ENCODE peak calls at places on chromosomes 16 and 17, in eight cellular contexts. W, C, K, Q, N, U, I and M are unnamed samples.

GRCh38 chr16:67606632-67607031 is 38.3 kb upstream of the CARMIL2 start:
- DNase-seq in W (peak; percentile 43), C (no peak), K (no peak), Q (no peak), N (no peak), U (no peak), I (no peak), M (no peak)

GRCh38 chr17:80529104-80529903 is 15.3 kb upstream of the RPTOR start:
- DNase-seq in W (no peak), C (peak; percentile 40), K (no peak), Q (no peak), N (no peak), U (no peak), I (no peak), M (no peak)

GRCh38 chr17:48997827-48998556 is 807 bp downstream of the IGF2BP1 start:
- DNase-seq in W (no peak), C (peak; percentile 58), K (peak; percentile 56), Q (no peak), N (no peak), U (no peak), I (no peak), M (peak; percentile 85)

GRCh38 chr17:68709995-68710780 is 109.0 kb upstream of the FAM20A start:
- DNase-seq in W (no peak), C (peak; percentile 40), K (no peak), Q (no peak), N (no peak), U (no peak), I (no peak), M (no peak)

GRCh38 chr17:17874478-17874877 is 37.7 kb upstream of the SREBF1 start:
- DNase-seq in W (no peak), C (no peak), K (no peak), Q (peak; percentile 85), N (no peak), U (peak; percentile 52), I (no peak), M (no peak)

GRCh38 chr17:8408371-8408770 is 10.7 kb upstream of the RNF222 start:
- DNase-seq in W (no peak), C (no peak), K (no peak), Q (no peak), N (no peak), U (no peak), I (no peak), M (no peak)

GRCh38 chr16:67897231-67897630 is 4.2 kb downstream of the PSKH1 start:
- DNase-seq in W (no peak), C (no peak), K (no peak), Q (peak; percentile 48), N (no peak), U (peak; percentile 42), I (no peak), M (no peak)

GRCh38 chr17:77481476-77482374 is 341.0 kb downstream of the SEC14L1 start:
- DNase-seq in W (peak; percentile 73), C (no peak), K (no peak), Q (no peak), N (no peak), U (no peak), I (no peak), M (no peak)

GRCh38 chr16:47946077-47946476 is 209.7 kb downstream of the ABCC12 start:
- DNase-seq in W (no peak), C (no peak), K (no peak), Q (peak; percentile 2), N (no peak), U (no peak), I (no peak), M (no peak)

GRCh38 chr17:28204751-28205150 is 114.2 kb upstream of the TMEM97 start:
- DNase-seq in W (no peak), C (no peak), K (no peak), Q (peak; percentile 41), N (no peak), U (no peak), I (no peak), M (no peak)

GRCh38 chr16:21190599-21190998 is 20.8 kb downstream of the ZP2 start:
- DNase-seq in W (no peak), C (peak; percentile 36), K (no peak), Q (no peak), N (no peak), U (no peak), I (no peak), M (no peak)

DNA sequence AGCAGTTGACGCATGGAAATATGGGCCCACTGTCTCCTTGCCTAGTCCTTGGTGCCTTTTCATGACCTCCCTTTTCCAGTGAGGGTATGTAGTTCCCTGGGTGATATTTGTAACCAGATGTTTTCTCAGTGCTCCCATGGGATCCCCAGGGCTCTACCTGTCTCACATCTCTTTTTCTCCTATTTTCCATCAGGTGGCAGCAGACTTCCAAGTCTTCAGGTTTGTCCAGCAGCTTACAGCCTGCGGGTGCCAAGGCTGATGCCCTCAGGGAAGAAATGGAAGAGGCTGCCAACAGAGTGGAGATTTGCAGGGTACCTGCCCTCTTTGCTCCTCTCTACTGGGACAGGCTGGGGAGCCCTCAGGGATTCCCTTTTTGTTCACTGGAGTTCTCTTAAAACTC is 89.1 kb downstream of the ELAC2 start:
- DNase-seq in W (no peak), C (no peak), K (no peak), Q (peak; percentile 5), N (no peak), U (no peak), I (no peak), M (no peak)
- TF ChIP-seq CTCF in W (no peak), C (no peak), K (no peak), Q (no peak), N (no peak), U (peak; percentile 28), I (peak; percentile 50), M (no peak)

GRCh38 chr17:38885728-38886642 is 16.1 kb downstream of the LASP1 start:
- DNase-seq in W (no peak), C (peak; percentile 75), K (no peak), Q (peak; percentile 35), N (no peak), U (no peak), I (no peak), M (no peak)

GRCh38 chr17:38885044-38885727 is 15.3 kb downstream of the LASP1 start:
- DNase-seq in W (no peak), C (no peak), K (no peak), Q (no peak), N (no peak), U (no peak), I (no peak), M (no peak)

GRCh38 chr17:38881600-38882191 is 11.8 kb downstream of the LASP1 start:
- DNase-seq in W (peak; percentile 85), C (peak; percentile 63), K (peak; percentile 80), Q (peak; percentile 75), N (no peak), U (peak; percentile 71), I (peak; percentile 67), M (peak; percentile 93)

GRCh38 chr17:38886643-38887010 is 16.8 kb downstream of the LASP1 start:
- DNase-seq in W (no peak), C (no peak), K (no peak), Q (no peak), N (no peak), U (no peak), I (no peak), M (no peak)

GRCh38 chr17:38883592-38884526 is 14.0 kb downstream of the LASP1 start:
- DNase-seq in W (no peak), C (no peak), K (no peak), Q (peak; percentile 54), N (no peak), U (peak; percentile 64), I (no peak), M (no peak)
- TF ChIP-seq CTCF in W (no peak), C (no peak), K (no peak), Q (peak; percentile 21), N (no peak), U (no peak), I (peak; percentile 12), M (peak; percentile 28)

GRCh38 chr17:50507871-50508572 is at the start of gene MYCBPAP:
- DNase-seq in W (peak; percentile 84), C (peak; percentile 98), K (peak; percentile 56), Q (peak; percentile 77), N (peak; percentile 75), U (peak; percentile 86), I (peak; percentile 86), M (peak; percentile 87)
- TF ChIP-seq CTCF in W (no peak), C (no peak), K (no peak), Q (no peak), N (no peak), U (peak; percentile 41), I (peak; percentile 27), M (peak; percentile 13)

GRCh38 chr16:89293276-89294143 is 76.0 kb downstream of the ZNF778 start:
- DNase-seq in W (peak; percentile 57), C (no peak), K (no peak), Q (no peak), N (no peak), U (no peak), I (no peak), M (no peak)
- TF ChIP-seq CTCF in W (peak; percentile 17), C (peak; percentile 16), K (no peak), Q (no peak), N (no peak), U (no peak), I (peak; percentile 7), M (no peak)

GRCh38 chr17:71760062-71760720 is 360.6 kb upstream of the SOX9 start:
- DNase-seq in W (no peak), C (no peak), K (no peak), Q (no peak), N (no peak), U (no peak), I (no peak), M (no peak)
- TF ChIP-seq CTCF in W (no peak), C (peak; percentile 38), K (no peak), Q (no peak), N (no peak), U (no peak), I (no peak), M (no peak)